ENCODE peak calls at places on chromosome 18, in five cellular contexts. One of them, this sample, is unnamed. For H3K27me3 and H3K4me1, the result is how much of the 10 kb centered on the place peaks cover.

GRCh38 chr18:21341141-21341540 is 99.1 kb downstream of the GREB1L start:
- DNase-seq in mesendoderm: no peak
- DNase-seq in fibroblast of lung: peak
- DNase-seq in SK-N-SH: no peak
- DNase-seq in neuronal stem cell: no peak
- DNase-seq in this sample: peak

GRCh38 chr18:61851940-61852451 is 40.8 kb downstream of the RNF152 start:
- DNase-seq in fibroblast of lung: peak
- DNase-seq in neuronal stem cell: no peak
- DNase-seq in SK-N-SH: peak
- DNase-seq in mesendoderm: no peak
- DNase-seq in this sample: peak

GRCh38 chr18:78711316-78711715 is 268.3 kb upstream of the SALL3 start:
- DNase-seq in mesendoderm: no peak
- DNase-seq in SK-N-SH: no peak
- DNase-seq in fibroblast of lung: no peak
- DNase-seq in neuronal stem cell: no peak
- DNase-seq in this sample: no peak

GRCh38 chr18:7273301-7273911 is 42.5 kb downstream of the LRRC30 start:
- DNase-seq in fibroblast of lung: peak
- DNase-seq in neuronal stem cell: no peak
- DNase-seq in mesendoderm: peak
- DNase-seq in SK-N-SH: no peak
- DNase-seq in this sample: peak

GRCh38 chr18:60022671-60023276 is 123.0 kb downstream of the PMAIP1 start:
- DNase-seq in mesendoderm: no peak
- DNase-seq in SK-N-SH: no peak
- DNase-seq in fibroblast of lung: peak
- DNase-seq in neuronal stem cell: no peak
- DNase-seq in this sample: no peak

GRCh38 chr18:36889316-36889715 is 60.4 kb downstream of the KIAA1328 start:
- DNase-seq in fibroblast of lung: no peak
- DNase-seq in mesendoderm: no peak
- DNase-seq in SK-N-SH: no peak
- DNase-seq in neuronal stem cell: no peak
- DNase-seq in this sample: no peak

GRCh38 chr18:55790296-55790695 is 202.3 kb upstream of the TCF4 start:
- DNase-seq in mesendoderm: no peak
- DNase-seq in SK-N-SH: no peak
- DNase-seq in fibroblast of lung: peak
- DNase-seq in neuronal stem cell: no peak
- DNase-seq in this sample: peak

GRCh38 chr18:55228191-55228590 is 268.9 kb upstream of the CCDC68 start:
- DNase-seq in mesendoderm: no peak
- DNase-seq in fibroblast of lung: peak
- DNase-seq in neuronal stem cell: peak
- DNase-seq in SK-N-SH: no peak
- DNase-seq in this sample: peak

GRCh38 chr18:61308795-61309393 is 24.3 kb upstream of the CDH20 start:
- DNase-seq in mesendoderm: no peak
- DNase-seq in SK-N-SH: no peak
- DNase-seq in neuronal stem cell: no peak
- DNase-seq in fibroblast of lung: peak
- DNase-seq in this sample: peak

GRCh38 chr18:45009766-45010165 is 329.1 kb downstream of the SETBP1 start:
- DNase-seq in mesendoderm: no peak
- DNase-seq in fibroblast of lung: peak
- DNase-seq in SK-N-SH: no peak
- DNase-seq in neuronal stem cell: no peak
- DNase-seq in this sample: no peak

GRCh38 chr18:34023471-34023870 is 201.2 kb downstream of the NOL4 start:
- DNase-seq in SK-N-SH: no peak
- DNase-seq in neuronal stem cell: peak
- DNase-seq in fibroblast of lung: peak
- DNase-seq in mesendoderm: peak
- DNase-seq in this sample: peak

GRCh38 chr18:46213295-46213694 is 109.1 kb downstream of the HAUS1 start:
- DNase-seq in fibroblast of lung: no peak
- DNase-seq in SK-N-SH: peak
- DNase-seq in mesendoderm: peak
- DNase-seq in neuronal stem cell: no peak
- DNase-seq in this sample: no peak

GRCh38 chr18:75207298-75208054 is 1.5 kb downstream of the PTGR3 start:
- DNase-seq in neuronal stem cell: peak
- DNase-seq in fibroblast of lung: peak
- DNase-seq in SK-N-SH: no peak
- DNase-seq in mesendoderm: peak
- DNase-seq in this sample: peak

GRCh38 chr18:13831864-13832508 is 8.0 kb downstream of the MC5R start:
- DNase-seq in mesendoderm: peak
- DNase-seq in fibroblast of lung: no peak
- DNase-seq in neuronal stem cell: peak
- DNase-seq in SK-N-SH: no peak
- DNase-seq in this sample: no peak

GRCh38 chr18:63376493-63377053 is 9.6 kb upstream of the KDSR start:
- DNase-seq in mesendoderm: no peak
- DNase-seq in SK-N-SH: no peak
- DNase-seq in fibroblast of lung: peak
- DNase-seq in neuronal stem cell: no peak
- DNase-seq in this sample: no peak

GRCh38 chr18:31619291-31619690 is 27.6 kb downstream of the TTR start:
- DNase-seq in mesendoderm: no peak
- DNase-seq in fibroblast of lung: no peak
- DNase-seq in neuronal stem cell: no peak
- DNase-seq in SK-N-SH: no peak
- DNase-seq in this sample: no peak

GRCh38 chr18:24022141-24022540 is 7.6 kb downstream of the TTC39C start:
- DNase-seq in fibroblast of lung: peak
- DNase-seq in mesendoderm: no peak
- DNase-seq in neuronal stem cell: no peak
- DNase-seq in SK-N-SH: no peak
- DNase-seq in this sample: peak

GRCh38 chr18:78738076-78738690 is 241.4 kb upstream of the SALL3 start:
- DNase-seq in SK-N-SH: no peak
- DNase-seq in mesendoderm: no peak
- DNase-seq in neuronal stem cell: no peak
- DNase-seq in fibroblast of lung: no peak
- DNase-seq in this sample: no peak

GRCh38 chr18:42620585-42620984 is 494.9 kb downstream of the RIT2 start:
- DNase-seq in neuronal stem cell: no peak
- DNase-seq in fibroblast of lung: no peak
- DNase-seq in SK-N-SH: no peak
- DNase-seq in mesendoderm: no peak
- DNase-seq in this sample: no peak

GRCh38 chr18:10152475-10152874 is 238.7 kb downstream of the VAPA start:
- DNase-seq in fibroblast of lung: no peak
- DNase-seq in neuronal stem cell: no peak
- DNase-seq in mesendoderm: no peak
- DNase-seq in SK-N-SH: no peak
- DNase-seq in this sample: no peak

GRCh38 chr18:26780520-26781325 is 84.8 kb downstream of the AQP4 start:
- DNase-seq in fibroblast of lung: no peak
- DNase-seq in neuronal stem cell: no peak
- DNase-seq in mesendoderm: peak
- DNase-seq in SK-N-SH: no peak
- DNase-seq in this sample: no peak

GRCh38 chr18:47050468-47050867 is 15.0 kb upstream of the ELOA2 start:
- DNase-seq in SK-N-SH: peak
- DNase-seq in fibroblast of lung: peak
- DNase-seq in neuronal stem cell: peak
- DNase-seq in mesendoderm: peak
- DNase-seq in this sample: peak

GRCh38 chr18:75393721-75394120 is 33.8 kb downstream of the SMIM21 start:
- DNase-seq in neuronal stem cell: no peak
- DNase-seq in fibroblast of lung: no peak
- DNase-seq in SK-N-SH: no peak
- DNase-seq in mesendoderm: no peak
- DNase-seq in this sample: no peak

GRCh38 chr18:49018961-49019445 is 68.2 kb upstream of the SMAD7 start:
- DNase-seq in fibroblast of lung: no peak
- DNase-seq in neuronal stem cell: no peak
- DNase-seq in mesendoderm: no peak
- DNase-seq in SK-N-SH: peak
- DNase-seq in this sample: no peak
- H3K9ac ChIP-seq in fibroblast of lung: no peak
- H3K9ac ChIP-seq in neuronal stem cell: no peak
- H3K9ac ChIP-seq in mesendoderm: no peak
- H3K9ac ChIP-seq in SK-N-SH: no peak
- H3K9ac ChIP-seq in this sample: no peak

GRCh38 chr18:77145364-77145901 is 12.8 kb upstream of the MBP start:
- DNase-seq in fibroblast of lung: no peak
- DNase-seq in neuronal stem cell: no peak
- DNase-seq in mesendoderm: no peak
- DNase-seq in SK-N-SH: no peak
- DNase-seq in this sample: no peak

GRCh38 chr18:77140439-77141109 is 8.0 kb upstream of the MBP start:
- DNase-seq in SK-N-SH: no peak
- DNase-seq in fibroblast of lung: no peak
- DNase-seq in mesendoderm: no peak
- DNase-seq in neuronal stem cell: no peak
- DNase-seq in this sample: no peak

GRCh38 chr18:77141401-77142118 is 9.0 kb upstream of the MBP start:
- DNase-seq in neuronal stem cell: no peak
- DNase-seq in fibroblast of lung: no peak
- DNase-seq in SK-N-SH: no peak
- DNase-seq in mesendoderm: no peak
- DNase-seq in this sample: no peak

GRCh38 chr18:77144451-77145118 is 12.0 kb upstream of the MBP start:
- DNase-seq in neuronal stem cell: no peak
- DNase-seq in SK-N-SH: no peak
- DNase-seq in mesendoderm: peak
- DNase-seq in fibroblast of lung: no peak
- DNase-seq in this sample: no peak

GRCh38 chr18:77143196-77143595 is 10.6 kb upstream of the MBP start:
- DNase-seq in SK-N-SH: no peak
- DNase-seq in mesendoderm: no peak
- DNase-seq in fibroblast of lung: no peak
- DNase-seq in neuronal stem cell: no peak
- DNase-seq in this sample: no peak
- H3K27me3 ChIP-seq in SK-N-SH: under half
- H3K27me3 ChIP-seq in mesendoderm: under half
- H3K27me3 ChIP-seq in fibroblast of lung: under half
- H3K27me3 ChIP-seq in neuronal stem cell: under half
- H3K27me3 ChIP-seq in this sample: under half

DNA sequence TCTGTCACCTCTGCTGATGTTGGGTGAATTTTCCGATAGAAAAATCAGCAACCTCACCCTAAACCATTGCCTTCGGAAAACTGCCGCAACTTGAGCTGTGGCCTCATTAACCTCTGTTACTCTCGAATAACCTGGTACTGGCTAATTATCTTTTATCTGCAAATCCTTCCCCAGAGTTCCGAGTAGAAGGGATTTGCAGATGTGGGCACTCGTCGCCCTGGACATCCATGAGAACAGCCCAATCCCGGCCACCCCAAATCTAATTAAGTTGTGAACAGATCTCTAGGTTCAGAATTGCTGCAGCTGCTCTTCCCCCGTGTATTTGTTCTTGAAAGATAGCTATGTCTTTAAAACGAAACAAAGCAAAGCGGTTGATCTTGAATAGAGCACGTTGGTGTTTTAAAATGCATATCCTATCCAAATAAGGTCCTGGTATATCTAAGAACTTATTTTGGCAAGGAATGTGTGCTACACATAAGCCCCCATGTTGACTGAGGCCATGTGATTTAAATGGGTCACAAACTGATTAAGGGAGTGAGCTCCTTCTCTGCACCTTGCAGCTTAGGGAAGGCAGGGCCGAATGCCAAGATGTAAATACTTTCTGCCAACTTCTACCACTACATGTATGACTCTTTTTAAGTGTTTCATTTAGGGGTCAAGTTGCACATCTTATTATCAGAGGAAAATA is 88.2 kb downstream of the MTCL1 start:
- DNase-seq in SK-N-SH: peak
- DNase-seq in fibroblast of lung: peak
- DNase-seq in neuronal stem cell: no peak
- DNase-seq in mesendoderm: no peak
- DNase-seq in this sample: no peak
- H3K4me1 ChIP-seq in SK-N-SH: half or more
- H3K4me1 ChIP-seq in fibroblast of lung: under half
- H3K4me1 ChIP-seq in neuronal stem cell: under half
- H3K4me1 ChIP-seq in mesendoderm: under half
- H3K4me1 ChIP-seq in this sample: under half

GRCh38 chr18:49166327-49166726 is 215.6 kb upstream of the SMAD7 start:
- DNase-seq in SK-N-SH: no peak
- DNase-seq in fibroblast of lung: no peak
- DNase-seq in mesendoderm: no peak
- DNase-seq in neuronal stem cell: no peak
- DNase-seq in this sample: no peak

GRCh38 chr18:49168970-49169619 is 218.3 kb upstream of the SMAD7 start:
- DNase-seq in neuronal stem cell: no peak
- DNase-seq in mesendoderm: no peak
- DNase-seq in SK-N-SH: no peak
- DNase-seq in fibroblast of lung: no peak
- DNase-seq in this sample: no peak

GRCh38 chr18:49167084-49167483 is 216.3 kb upstream of the SMAD7 start:
- DNase-seq in neuronal stem cell: no peak
- DNase-seq in mesendoderm: no peak
- DNase-seq in fibroblast of lung: no peak
- DNase-seq in SK-N-SH: no peak
- DNase-seq in this sample: no peak

GRCh38 chr18:49170145-49170544 is 219.4 kb upstream of the SMAD7 start:
- DNase-seq in fibroblast of lung: no peak
- DNase-seq in SK-N-SH: no peak
- DNase-seq in mesendoderm: no peak
- DNase-seq in neuronal stem cell: no peak
- DNase-seq in this sample: no peak

GRCh38 chr18:49168281-49168680 is 217.5 kb upstream of the SMAD7 start:
- DNase-seq in neuronal stem cell: no peak
- DNase-seq in mesendoderm: no peak
- DNase-seq in SK-N-SH: no peak
- DNase-seq in fibroblast of lung: no peak
- DNase-seq in this sample: no peak
- H3K9ac ChIP-seq in neuronal stem cell: no peak
- H3K9ac ChIP-seq in mesendoderm: no peak
- H3K9ac ChIP-seq in SK-N-SH: no peak
- H3K9ac ChIP-seq in fibroblast of lung: no peak
- H3K9ac ChIP-seq in this sample: no peak

GRCh38 chr18:25352629-25353005 is 651 bp upstream of the ZNF521 start:
- DNase-seq in fibroblast of lung: no peak
- DNase-seq in neuronal stem cell: peak
- DNase-seq in mesendoderm: no peak
- DNase-seq in SK-N-SH: no peak
- DNase-seq in this sample: no peak
- H3K27me3 ChIP-seq in fibroblast of lung: under half
- H3K27me3 ChIP-seq in neuronal stem cell: under half
- H3K27me3 ChIP-seq in mesendoderm: under half
- H3K27me3 ChIP-seq in SK-N-SH: under half
- H3K27me3 ChIP-seq in this sample: under half